ENCODE peak calls at places on chromosomes 1 and 21, in four cellular contexts. B, Z, T and S are unnamed samples.

GRCh38 chr1:221897312-221897711 is 155.4 kb upstream of the DUSP10 start:
- DNase-seq in T (no peak), Z (no peak), B (no peak), S (no peak)

GRCh38 chr1:235402457-235403200 is 35.4 kb downstream of the TBCE start:
- DNase-seq in Z (no peak), T (no peak), B (no peak), S (no peak)

GRCh38 chr1:204132718-204133117 is 19.1 kb downstream of the ETNK2 start:
- DNase-seq in T (no peak), B (no peak), Z (no peak), S (no peak)

GRCh38 chr1:226549937-226550670 is 1.5 kb downstream of the STUM start:
- DNase-seq in Z (peak), T (no peak), B (peak), S (peak)

GRCh38 chr21:31656199-31657095 is 3.0 kb upstream of the SOD1 start:
- DNase-seq in Z (no peak), T (no peak), B (no peak), S (no peak)

GRCh38 chr1:47781171-47781959 is 215.8 kb downstream of the TRABD2B start:
- DNase-seq in T (no peak), Z (no peak), B (no peak), S (no peak)

GRCh38 chr1:85115933-85116332 is 67.6 kb upstream of the MCOLN3 start:
- DNase-seq in T (no peak), B (no peak), Z (no peak), S (no peak)

GRCh38 chr21:23384679-23385078 is 2222.6 kb downstream of the MRPL39 start:
- DNase-seq in Z (no peak), B (no peak), T (no peak), S (no peak)

GRCh38 chr1:210792703-210793102 is 341.2 kb downstream of the KCNH1 start:
- DNase-seq in B (no peak), Z (no peak), T (no peak), S (no peak)

GRCh38 chr1:68225781-68226180 is 6.5 kb downstream of the WLS start:
- DNase-seq in B (no peak), T (no peak), Z (no peak), S (no peak)

GRCh38 chr1:213871179-213871578 is 116.6 kb upstream of the PROX1 start:
- DNase-seq in T (no peak), B (no peak), Z (no peak), S (no peak)

GRCh38 chr1:236685917-236686814 is at the start of gene ACTN2:
- DNase-seq in B (peak), T (no peak), Z (peak), S (peak)

GRCh38 chr21:26811031-26811430 is 34.2 kb downstream of the ADAMTS1 start:
- DNase-seq in B (no peak), Z (no peak), T (no peak), S (no peak)

GRCh38 chr1:214326406-214326805 is 45.4 kb downstream of the SMYD2 start:
- DNase-seq in B (peak), T (no peak), Z (no peak), S (no peak)

GRCh38 chr21:27476696-27477095 is 509.8 kb upstream of the ADAMTS5 start:
- DNase-seq in B (no peak), T (no peak), Z (no peak), S (no peak)

GRCh38 chr1:158310623-158311022 is 20.7 kb downstream of the CD1B start:
- DNase-seq in Z (no peak), B (no peak), T (no peak), S (no peak)

GRCh38 chr21:26153758-26154157 is 16.8 kb downstream of the APP start:
- DNase-seq in T (no peak), Z (no peak), B (no peak), S (no peak)

GRCh38 chr1:177907000-177907399 is 62.9 kb downstream of the SEC16B start:
- DNase-seq in B (no peak), Z (peak), T (no peak), S (no peak)

GRCh38 chr1:156862602-156863599 is 2.2 kb downstream of the NTRK1 start:
- DNase-seq in T (no peak), B (peak), Z (no peak), S (no peak)

GRCh38 chr1:34787461-34788420 is 5.1 kb upstream of the GJA4 start:
- DNase-seq in Z (no peak), B (peak), T (no peak), S (peak)

GRCh38 chr21:31929548-31929947 is 56.7 kb downstream of the HUNK start:
- DNase-seq in B (no peak), Z (no peak), T (no peak), S (no peak)

GRCh38 chr21:41597811-41598231 is 89.9 kb upstream of the TMPRSS2 start:
- DNase-seq in T (no peak), B (no peak), Z (no peak), S (no peak)

GRCh38 chr1:70706381-70707173 is 295.5 kb downstream of the CTH start:
- DNase-seq in T (no peak), Z (no peak), B (no peak), S (no peak)

GRCh38 chr1:20640183-20640597 is 6.9 kb downstream of the PINK1 start:
- DNase-seq in B (peak), T (no peak), Z (no peak), S (no peak)

DNA sequence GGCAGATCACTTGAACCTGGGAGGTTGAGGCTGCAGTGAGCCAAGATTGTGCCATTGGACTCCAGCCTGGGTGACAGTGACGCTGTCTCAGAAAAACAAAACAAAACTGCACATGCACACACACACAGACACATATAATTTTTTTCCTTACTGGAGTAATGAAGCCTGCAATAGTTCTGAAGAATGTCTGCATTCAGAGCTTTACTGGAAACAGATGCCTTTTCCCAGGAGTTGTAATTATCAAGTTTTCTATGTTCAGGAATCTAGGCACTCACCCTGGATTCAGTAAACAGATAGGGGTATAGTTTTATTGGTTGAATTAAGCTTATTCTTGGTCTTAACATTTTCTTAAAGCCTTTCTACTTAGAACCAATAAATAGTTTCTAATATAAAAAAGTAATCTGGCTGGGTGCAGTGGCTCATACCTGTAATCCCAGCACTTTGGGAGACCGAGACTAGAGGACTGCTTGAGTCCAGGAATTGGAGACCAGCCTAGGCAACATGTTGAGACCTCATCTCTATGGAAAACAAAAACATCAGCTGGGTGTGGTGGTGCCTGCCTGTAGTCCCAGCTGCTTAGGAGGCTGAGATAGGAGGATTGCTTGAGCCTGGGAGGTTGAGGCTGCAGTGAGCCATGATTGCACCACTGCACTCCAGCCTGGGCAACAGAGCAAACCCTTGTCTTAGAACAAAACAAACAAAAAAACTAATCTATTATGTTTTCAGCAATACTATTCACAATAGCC is 15.8 kb downstream of the SPEN start:
- DNase-seq in Z (no peak), B (no peak), T (no peak), S (no peak)
- H3K27ac ChIP-seq in Z (no peak), B (no peak), T (no peak), S (no peak)

GRCh38 chr1:228277491-228278431 is 69.9 kb downstream of the OBSCN start:
- DNase-seq in T (no peak), B (no peak), Z (no peak), S (no peak)
- H3K27ac ChIP-seq in T (no peak), B (no peak), Z (no peak), S (no peak)

GRCh38 chr1:28887835-28888682 is 26.3 kb upstream of the EPB41 start:
- DNase-seq in Z (peak), T (no peak), B (peak), S (no peak)

GRCh38 chr1:28885472-28885877 is 28.9 kb upstream of the EPB41 start:
- DNase-seq in B (no peak), Z (no peak), T (no peak), S (no peak)

GRCh38 chr1:28887418-28887834 is 26.9 kb upstream of the EPB41 start:
- DNase-seq in T (no peak), Z (peak), B (peak), S (no peak)

GRCh38 chr1:28885982-28886730 is 28.2 kb upstream of the EPB41 start:
- DNase-seq in Z (no peak), T (no peak), B (no peak), S (no peak)

DNA sequence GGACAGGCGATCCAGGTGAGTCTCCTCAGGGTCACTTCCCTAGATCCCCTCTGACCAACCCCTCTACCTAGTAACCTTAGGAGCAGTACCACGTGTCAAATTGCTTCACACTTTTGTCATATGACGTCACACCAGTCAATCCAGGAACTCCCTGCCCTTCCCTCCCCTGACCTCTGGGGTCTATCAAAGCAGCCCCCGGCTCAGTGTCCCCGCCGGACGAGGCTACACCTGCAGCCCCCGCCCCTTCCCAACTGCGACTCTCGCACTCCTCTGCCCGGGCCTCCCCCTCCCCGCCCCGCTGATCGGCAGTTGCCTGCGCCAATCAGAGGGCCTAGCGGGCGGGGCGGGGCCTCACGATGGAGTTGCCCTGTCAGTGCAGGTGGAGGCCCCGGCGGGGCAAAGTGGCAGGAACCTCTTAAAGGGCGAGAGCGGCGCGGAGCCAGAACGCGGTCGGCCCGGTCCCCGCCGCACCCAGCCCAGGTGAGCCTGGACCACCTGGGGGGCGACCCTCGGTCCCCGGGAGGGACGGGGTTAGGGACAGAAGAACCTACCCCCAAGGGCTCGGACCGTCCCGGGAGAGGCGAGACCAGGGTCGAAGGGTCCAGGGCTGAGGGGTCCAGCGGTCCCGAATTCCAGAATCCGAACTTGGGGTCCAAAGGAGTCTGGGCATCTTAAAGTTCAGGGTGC is 27.5 kb upstream of the EPB41 start:
- DNase-seq in Z (peak), B (peak), T (peak), S (peak)
- H3K27ac ChIP-seq in Z (peak), B (peak), T (peak), S (peak)

GRCh38 chr1:174022080-174022975 is at the start of gene RC3H1:
- DNase-seq in Z (peak), B (peak), T (peak), S (peak)
- H3K27ac ChIP-seq in Z (peak), B (peak), T (peak), S (peak)

DNA sequence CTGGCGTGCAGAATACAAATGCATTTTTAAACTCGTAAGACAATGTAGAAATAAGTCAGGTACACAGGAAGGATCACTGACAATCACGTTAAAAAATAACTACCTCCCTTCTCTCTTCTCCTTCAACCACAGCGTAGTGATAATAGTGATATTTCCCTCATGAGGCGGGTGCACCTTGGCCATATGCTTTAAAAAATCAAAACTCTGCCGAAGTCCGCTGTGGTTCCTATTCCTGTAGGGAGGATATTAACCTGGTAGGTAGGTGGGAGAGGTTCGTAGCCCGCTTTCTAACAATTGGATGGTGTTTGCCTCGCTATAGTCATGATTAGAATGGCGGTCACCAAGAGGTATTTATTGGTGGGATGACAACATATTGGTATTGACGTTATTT is 732 bp downstream of the GREM2 start:
- DNase-seq in Z (no peak), B (no peak), T (no peak), S (no peak)
- H3K27ac ChIP-seq in Z (no peak), B (no peak), T (no peak), S (no peak)

GRCh38 chr1:23567996-23568607 is 8.8 kb upstream of the ID3 start:
- DNase-seq in Z (peak), T (no peak), B (peak), S (peak)
- H3K27ac ChIP-seq in Z (peak), T (peak), B (peak), S (peak)

GRCh38 chr1:56572334-56573050 is 6.9 kb downstream of the PLPP3 start:
- DNase-seq in B (no peak), T (no peak), Z (no peak), S (no peak)
- H3K27ac ChIP-seq in B (no peak), T (peak), Z (peak), S (peak)